ENCODE peak calls at places on chromosomes 6 and 20, in six cellular contexts. F, P, C, G, S and J are unnamed samples.

GRCh38 chr20:10925767-10926166 is 252.0 kb upstream of the JAG1 start:
- DNase-seq in C (no peak), S (no peak), P (no peak), F (no peak), G (no peak), J (no peak)

GRCh38 chr6:167588920-167589614 is 237.6 kb upstream of the AFDN start:
- DNase-seq in G (no peak), S (no peak), C (no peak), F (no peak), P (no peak), J (no peak)

GRCh38 chr6:19830171-19830570 is 7.0 kb upstream of the ID4 start:
- DNase-seq in F (no peak), C (no peak), P (no peak), G (no peak), S (no peak), J (no peak)

GRCh38 chr20:59123011-59123676 is 40.5 kb upstream of the ZNF831 start:
- DNase-seq in S (peak; percentile 21), G (no peak), F (no peak), P (no peak), C (no peak), J (no peak)

GRCh38 chr6:116840091-116840490 is 11.2 kb upstream of the GPRC6A start:
- DNase-seq in P (peak; percentile 6), F (no peak), S (no peak), G (no peak), C (no peak), J (peak; percentile 39)

GRCh38 chr6:53517021-53517420 is 27.9 kb downstream of the GCLC start:
- DNase-seq in F (no peak), P (no peak), C (no peak), S (no peak), G (no peak), J (peak; percentile 63)

GRCh38 chr6:57159127-57159526 is 13.0 kb upstream of the BAG2 start:
- DNase-seq in P (no peak), C (no peak), S (no peak), F (no peak), G (no peak), J (peak; percentile 10)

GRCh38 chr20:46636514-46636913 is 14.7 kb downstream of the SLC13A3 start:
- DNase-seq in F (no peak), G (no peak), S (no peak), P (no peak), C (no peak), J (no peak)

GRCh38 chr6:14092861-14093789 is 24.4 kb upstream of the CD83 start:
- DNase-seq in C (no peak), F (no peak), S (no peak), G (no peak), P (no peak), J (peak; percentile 93)

GRCh38 chr6:113318553-113318952 is 538.6 kb upstream of the MARCKS start:
- DNase-seq in P (no peak), C (no peak), S (no peak), G (no peak), F (no peak), J (no peak)

GRCh38 chr6:9540534-9541126 is 874.2 kb downstream of the TFAP2A start:
- DNase-seq in C (peak; percentile 61), S (no peak), F (no peak), P (peak; percentile 23), G (no peak), J (peak; percentile 76)

GRCh38 chr6:154292855-154293519 is 63.6 kb downstream of the IPCEF1 start:
- DNase-seq in F (no peak), G (no peak), P (no peak), S (no peak), C (peak; percentile 2), J (peak; percentile 45)

GRCh38 chr6:109695468-109695867 is 4.4 kb downstream of the FIG4 start:
- DNase-seq in F (no peak), G (no peak), S (no peak), P (no peak), C (peak; percentile 62), J (peak; percentile 43)

GRCh38 chr6:43983632-43984031 is 143.6 kb downstream of the MRPL14 start:
- DNase-seq in P (no peak), S (no peak), G (no peak), C (no peak), F (peak; percentile 10), J (no peak)

GRCh38 chr6:46781478-46782378 is 11.5 kb upstream of the MEP1A start:
- DNase-seq in S (peak; percentile 42), P (peak; percentile 42), G (peak; percentile 49), C (peak; percentile 85), F (no peak), J (peak; percentile 78)

GRCh38 chr6:76942203-76942971 is 520.9 kb downstream of the HTR1B start:
- DNase-seq in C (no peak), P (no peak), F (no peak), S (no peak), G (no peak), J (peak; percentile 34)

GRCh38 chr6:36716476-36717093 is 19.0 kb downstream of the RAB44 start:
- DNase-seq in S (peak; percentile 66), G (no peak), C (no peak), F (no peak), P (no peak), J (no peak)

GRCh38 chr6:108361312-108361932 is 66.6 kb downstream of the AFG1L start:
- DNase-seq in F (no peak), G (no peak), C (no peak), S (no peak), P (peak; percentile 81), J (no peak)

GRCh38 chr20:63855363-63856110 is 5.8 kb upstream of the ABHD16B start:
- DNase-seq in P (no peak), G (no peak), F (no peak), C (peak; percentile 59), S (no peak), J (no peak)

GRCh38 chr20:49846206-49846807 is 33.7 kb downstream of the SLC9A8 start:
- DNase-seq in P (peak; percentile 32), F (no peak), C (peak; percentile 92), S (peak; percentile 46), G (peak; percentile 52), J (peak; percentile 79)

GRCh38 chr6:582370-582769 is 74.5 kb downstream of the HUS1B start:
- DNase-seq in G (no peak), P (no peak), C (peak; percentile 87), F (no peak), S (no peak), J (no peak)

GRCh38 chr6:165049362-165049761 is 260.0 kb downstream of the C6orf118 start:
- DNase-seq in C (peak; percentile 89), F (no peak), P (peak; percentile 29), G (no peak), S (no peak), J (peak; percentile 48)

GRCh38 chr6:50135968-50136367 is 86.2 kb upstream of the DEFB112 start:
- DNase-seq in C (no peak), F (no peak), P (no peak), S (no peak), G (no peak), J (no peak)

GRCh38 chr6:130075879-130076278 is 57.5 kb downstream of the L3MBTL3 start:
- DNase-seq in P (no peak), F (no peak), G (no peak), S (no peak), C (no peak), J (no peak)

GRCh38 chr20:34190679-34191090 is 50.5 kb upstream of the ASIP start:
- DNase-seq in F (peak; percentile 67), C (peak; percentile 92), G (peak; percentile 65), S (peak; percentile 52), P (no peak), J (peak; percentile 79)

GRCh38 chr6:106773956-106774629 is 144.7 kb downstream of the QRSL1 start:
- DNase-seq in P (no peak), G (no peak), S (no peak), C (no peak), F (no peak), J (no peak)

GRCh38 chr6:106771822-106772221 is 142.4 kb downstream of the QRSL1 start:
- DNase-seq in P (no peak), S (no peak), G (no peak), C (no peak), F (no peak), J (no peak)

GRCh38 chr6:106770663-106771062 is 141.3 kb downstream of the QRSL1 start:
- DNase-seq in P (no peak), F (no peak), S (no peak), C (no peak), G (peak; percentile 50), J (no peak)

GRCh38 chr6:106772270-106773142 is 143.1 kb downstream of the QRSL1 start:
- DNase-seq in P (no peak), G (no peak), S (no peak), F (no peak), C (no peak), J (no peak)

DNA sequence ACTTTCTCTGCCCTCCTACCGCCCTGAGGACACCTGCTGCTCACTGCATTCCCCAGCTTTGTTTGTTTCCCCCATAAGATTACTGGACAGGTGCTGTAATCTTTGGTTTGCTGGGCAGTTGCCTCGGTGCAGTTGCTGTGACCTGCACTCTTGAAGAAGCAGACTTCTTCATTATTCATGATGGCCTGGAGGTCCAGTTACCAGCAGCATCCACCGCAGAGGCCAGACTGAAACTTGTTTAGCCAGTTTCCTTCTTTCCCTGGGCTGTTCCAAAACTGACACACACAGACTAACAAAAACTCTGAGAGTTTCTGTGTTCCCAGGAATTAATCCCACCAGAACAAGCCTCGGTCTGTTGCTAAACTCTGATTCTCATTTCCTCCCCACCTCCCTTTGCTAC is 144.1 kb downstream of the QRSL1 start:
- DNase-seq in F (no peak), C (no peak), S (no peak), G (no peak), P (no peak), J (no peak)
- TF ChIP-seq CTCF in F (no peak), C (no peak), S (no peak), G (no peak), P (no peak), J (no peak)

GRCh38 chr6:128807577-128807976 is 75.4 kb upstream of the LAMA2 start:
- DNase-seq in G (no peak), C (peak; percentile 61), P (no peak), F (no peak), S (no peak), J (peak; percentile 37)
- TF ChIP-seq CTCF in G (no peak), C (no peak), P (no peak), F (peak; percentile 29), S (peak; percentile 22), J (peak; percentile 49)

GRCh38 chr6:35328108-35328723 is 14.1 kb upstream of the PPARD start:
- DNase-seq in S (no peak), C (no peak), G (no peak), P (no peak), F (no peak), J (no peak)

GRCh38 chr6:35330541-35331119 is 11.7 kb upstream of the PPARD start:
- DNase-seq in F (no peak), C (no peak), G (no peak), P (no peak), S (no peak), J (no peak)

GRCh38 chr6:35327349-35328027 is 14.9 kb upstream of the PPARD start:
- DNase-seq in C (peak; percentile 86), S (peak; percentile 76), F (peak; percentile 72), G (peak; percentile 60), P (no peak), J (peak; percentile 62)
- TF ChIP-seq CTCF in C (peak; percentile 74), S (peak; percentile 55), F (peak; percentile 56), G (no peak), P (peak; percentile 52), J (peak; percentile 36)

DNA sequence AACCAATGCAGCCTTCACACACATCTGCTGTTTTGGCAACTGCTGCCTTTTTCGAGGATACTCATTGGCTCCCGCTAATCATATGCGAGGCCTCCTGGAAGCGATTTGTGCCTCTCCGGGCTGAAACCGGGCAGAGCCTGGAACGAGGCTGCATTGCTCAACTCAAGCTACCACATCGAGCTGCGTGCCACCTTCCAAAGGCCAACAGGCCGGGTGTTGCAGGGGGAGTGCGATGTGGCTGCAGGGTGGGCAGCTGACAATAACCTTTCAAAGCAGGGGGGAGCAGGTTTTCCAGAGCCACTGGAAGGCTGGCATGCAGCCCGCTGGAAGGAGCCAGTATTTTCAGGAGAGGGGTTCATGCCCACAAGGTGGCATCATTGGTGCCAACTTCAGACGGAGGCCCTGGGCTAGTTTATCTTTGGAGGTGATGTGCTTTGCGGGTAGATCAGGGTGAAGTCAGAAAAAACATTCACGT is 122.6 kb upstream of the IFNGR1 start:
- DNase-seq in G (peak; percentile 31), P (no peak), F (peak; percentile 49), S (peak; percentile 17), C (peak; percentile 50), J (peak; percentile 53)
- TF ChIP-seq CTCF in G (no peak), P (peak; percentile 4), F (peak; percentile 35), S (peak; percentile 14), C (peak; percentile 54), J (no peak)